ENCODE peak calls at places on chromosomes 5 and 9, in six cellular contexts. P is activated T-helper 1 cell treated with anti-CD3 and anti-CD28 coated beads, Interleukin-2, amount 50 U/mL, for 16 hours; N is gastrocnemius medialis; J is activated CD4-positive, alpha-beta T cell treated with anti-CD3 and anti-CD28 coated beads, Interleukin-2, amount 10 ng/mL, durations not matched to agents 7 days and 5 days; R is NCI-H1436; O is dermis blood vessel endothelial cell. E is an unnamed sample.

GRCh38 chr9:74499770-74500583 is 2.8 kb downstream of the RORB start:
- DNase-seq in J (no peak), O (no peak), P (no peak), R (no peak), N (no peak), E (no peak)

GRCh38 chr5:68793074-68793473 is 300.7 kb upstream of the SLC30A5 start:
- DNase-seq in J (no peak), P (no peak), N (no peak), R (no peak), O (no peak), E (no peak)

GRCh38 chr5:76082790-76083554 is at the start of gene SV2C:
- DNase-seq in R (peak; percentile 39), O (peak; percentile 13), N (no peak), P (no peak), J (peak; percentile 50), E (no peak)

GRCh38 chr9:129333961-129334743 is 156.1 kb upstream of the IER5L start:
- DNase-seq in J (peak; percentile 21), R (peak; percentile 25), O (peak; percentile 56), N (peak; percentile 62), P (no peak), E (peak; percentile 96)

GRCh38 chr9:120445974-120446373 is 134.0 kb downstream of the CDK5RAP2 start:
- DNase-seq in J (peak; percentile 7), R (no peak), N (no peak), O (no peak), P (no peak), E (no peak)

GRCh38 chr5:148794729-148795590 is 31.5 kb upstream of the ADRB2 start:
- DNase-seq in P (no peak), J (no peak), R (no peak), O (no peak), N (no peak), E (peak; percentile 59)

GRCh38 chr9:90523953-90524352 is 118.7 kb downstream of the DIRAS2 start:
- DNase-seq in R (peak; percentile 4), N (no peak), J (no peak), O (no peak), P (no peak), E (no peak)

GRCh38 chr9:97737429-97737828 is 40.3 kb upstream of the XPA start:
- DNase-seq in O (peak; percentile 13), R (no peak), N (no peak), P (no peak), J (no peak), E (no peak)

GRCh38 chr5:4640793-4641192 is 499.3 kb upstream of the ADAMTS16 start:
- DNase-seq in N (no peak), J (no peak), R (no peak), O (no peak), P (no peak), E (no peak)

GRCh38 chr5:139678751-139679750 is 30.9 kb downstream of the CXXC5 start:
- DNase-seq in R (no peak), N (no peak), P (no peak), J (no peak), O (no peak), E (no peak)

GRCh38 chr5:39186722-39187539 is 32.4 kb downstream of the FYB1 start:
- DNase-seq in J (peak; percentile 6), O (no peak), N (no peak), P (no peak), R (no peak), E (no peak)

GRCh38 chr5:109779036-109779735 is 89.5 kb downstream of the MAN2A1 start:
- DNase-seq in N (no peak), J (no peak), P (no peak), R (no peak), O (peak; percentile 82), E (no peak)

GRCh38 chr9:96186601-96187011 is 115.4 kb downstream of the HSD17B3 start:
- DNase-seq in R (no peak), O (no peak), J (no peak), N (no peak), P (no peak), E (no peak)

GRCh38 chr9:111610149-111610548 is 10.7 kb upstream of the PTGR1 start:
- DNase-seq in O (no peak), J (no peak), R (no peak), N (no peak), P (no peak), E (no peak)

GRCh38 chr9:97528529-97529230 is 27.2 kb downstream of the TMOD1 start:
- DNase-seq in N (no peak), P (no peak), O (no peak), J (no peak), R (no peak), E (no peak)

GRCh38 chr9:88952086-88952615 is 39.1 kb upstream of the S1PR3 start:
- DNase-seq in J (no peak), O (no peak), P (no peak), R (no peak), N (no peak), E (no peak)

GRCh38 chr9:108001219-108001618 is 511.6 kb upstream of the KLF4 start:
- DNase-seq in R (no peak), P (no peak), J (no peak), O (peak; percentile 11), N (no peak), E (no peak)

GRCh38 chr9:92294297-92294676 is 790 bp upstream of the IARS1 start:
- DNase-seq in N (no peak), P (no peak), J (peak; percentile 11), O (peak; percentile 23), R (no peak), E (no peak)

GRCh38 chr5:27087820-27088219 is 49.4 kb upstream of the CDH9 start:
- DNase-seq in N (no peak), O (no peak), R (no peak), P (no peak), J (no peak), E (no peak)

GRCh38 chr5:124404796-124405195 is 341.6 kb downstream of the ZNF608 start:
- DNase-seq in R (no peak), O (peak; percentile 67), P (no peak), J (no peak), N (no peak), E (no peak)

GRCh38 chr9:127204771-127205470 is 59.7 kb upstream of the GARNL3 start:
- DNase-seq in R (no peak), J (no peak), O (peak; percentile 37), N (peak; percentile 78), P (no peak), E (no peak)

GRCh38 chr9:129712595-129713524 is 40.0 kb downstream of the PTGES start:
- DNase-seq in O (peak; percentile 37), J (no peak), P (no peak), N (no peak), R (no peak), E (no peak)

GRCh38 chr9:72441296-72442211 is 76.5 kb upstream of the ZFAND5 start:
- DNase-seq in O (peak; percentile 59), N (no peak), R (no peak), P (no peak), J (no peak), E (no peak)

GRCh38 chr9:133237271-133237731 is 28.3 kb upstream of the OBP2B start:
- DNase-seq in P (no peak), N (no peak), O (peak; percentile 82), J (no peak), R (peak; percentile 33), E (no peak)

GRCh38 chr9:136784249-136784996 is 6.7 kb upstream of the TMEM141 start:
- DNase-seq in P (no peak), R (no peak), J (no peak), O (peak; percentile 59), N (no peak), E (peak; percentile 49)

GRCh38 chr9:128718475-128718874 is 5.5 kb downstream of the ZDHHC12 start:
- DNase-seq in N (no peak), J (no peak), P (no peak), O (no peak), R (no peak), E (no peak)

GRCh38 chr5:115209279-115209678 is 39.6 kb upstream of the TRIM36 start:
- DNase-seq in J (peak; percentile 84), P (no peak), O (no peak), N (no peak), R (no peak), E (peak; percentile 84)

GRCh38 chr5:97365173-97365845 is 182.3 kb upstream of the RIOK2 start:
- DNase-seq in P (no peak), O (no peak), J (no peak), N (no peak), R (no peak), E (no peak)

GRCh38 chr5:119439140-119439625 is 13.1 kb upstream of the HSD17B4 start:
- DNase-seq in J (no peak), P (no peak), N (no peak), R (no peak), O (no peak), E (no peak)

GRCh38 chr5:75567710-75568109 is 43.5 kb upstream of the ANKDD1B start:
- DNase-seq in O (peak; percentile 47), N (no peak), P (no peak), R (no peak), J (no peak), E (no peak)

GRCh38 chr9:20390400-20390799 is 231.9 kb downstream of the MLLT3 start:
- DNase-seq in R (no peak), P (no peak), J (no peak), N (no peak), O (no peak), E (no peak)

GRCh38 chr9:77475641-77476473 is 172.3 kb downstream of the GNA14 start:
- DNase-seq in R (peak; percentile 91), N (no peak), P (no peak), J (peak; percentile 67), O (peak; percentile 86), E (no peak)

GRCh38 chr5:179120951-179121666 is 60.9 kb downstream of the ZNF354C start:
- DNase-seq in N (no peak), R (no peak), P (no peak), O (no peak), J (no peak), E (no peak)

GRCh38 chr9:95793924-95794828 is 81.3 kb upstream of the ERCC6L2 start:
- DNase-seq in O (peak; percentile 93), J (no peak), P (no peak), N (no peak), R (no peak), E (no peak)

E was measured in HL-60.